ENCODE peak calls at places on chromosomes 5 and 9, in seven cellular contexts. P is ELF-1; K is heart right ventricle; F is lung; U is CD8-positive, alpha-beta memory T cell; T is WERI-Rb-1; W is NCI-H1105 treated with DMSO at 0.1 percent for 48 hours. Q is an unnamed sample.

GRCh38 chr5:147631428-147631985 is 121.6 kb upstream of the DPYSL3 start:
- DNase-seq in T (no peak), W (no peak), F (no peak), K (no peak), P (no peak), U (no peak), Q (no peak)

GRCh38 chr5:2196416-2196815 is 313.7 kb upstream of the IRX4 start:
- DNase-seq in P (no peak), U (no peak), K (no peak), T (no peak), F (no peak), W (no peak), Q (peak)

GRCh38 chr9:7533376-7534090 is 266.0 kb downstream of the DMAC1 start:
- DNase-seq in T (no peak), U (no peak), W (no peak), K (no peak), F (no peak), P (no peak), Q (no peak)

GRCh38 chr5:147481857-147482256 is 28.0 kb downstream of the DPYSL3 start:
- DNase-seq in K (no peak), P (no peak), T (no peak), F (no peak), U (no peak), W (no peak), Q (no peak)

GRCh38 chr5:157072508-157072907 is 13.6 kb upstream of the HAVCR1 start:
- DNase-seq in P (no peak), K (no peak), W (no peak), T (no peak), F (no peak), U (no peak), Q (no peak)

GRCh38 chr9:121641228-121641611 is 10.2 kb upstream of the DAB2IP start:
- DNase-seq in P (no peak), U (no peak), T (no peak), W (no peak), K (no peak), F (no peak), Q (no peak)

GRCh38 chr5:15993934-15994333 is 185.7 kb downstream of the MARCHF11 start:
- DNase-seq in T (no peak), F (no peak), U (no peak), W (no peak), P (no peak), K (no peak), Q (no peak)

GRCh38 chr9:86034863-86035734 is 64.3 kb downstream of the GOLM1 start:
- DNase-seq in T (peak), U (no peak), P (peak), F (no peak), K (no peak), W (no peak), Q (peak)

GRCh38 chr5:51302358-51302757 is 80.9 kb upstream of the ISL1 start:
- DNase-seq in F (no peak), W (no peak), U (no peak), P (no peak), T (no peak), K (no peak), Q (no peak)

Q was measured in colonic mucosa.